ENCODE peak calls at places on chromosomes 5 and 9, in six cellular contexts. S is GM13977, Z is NB4, T is aorta, R is mesendoderm, E is tibial artery. O is an unnamed sample.

GRCh38 chr5:91687430-91687829 is 304.3 kb upstream of the ARRDC3 start:
- DNase-seq in S (no peak), Z (no peak), T (no peak), R (no peak), E (no peak), O (no peak)

GRCh38 chr5:148750614-148751013 is 75.8 kb upstream of the ADRB2 start:
- DNase-seq in S (no peak), Z (no peak), T (no peak), R (no peak), E (no peak), O (no peak)

GRCh38 chr5:173298213-173298933 is 29.8 kb downstream of the STC2 start:
- DNase-seq in S (no peak), Z (no peak), T (no peak), R (peak; percentile 60), E (no peak), O (no peak)

GRCh38 chr5:73311291-73312110 is 137.1 kb downstream of the FOXD1 start:
- DNase-seq in S (no peak), Z (peak; percentile 51), T (peak; percentile 66), R (peak; percentile 83), E (peak; percentile 45), O (no peak)

GRCh38 chr5:98314262-98314661 is 459.2 kb upstream of the RGMB start:
- DNase-seq in S (no peak), Z (no peak), T (no peak), R (no peak), E (no peak), O (peak; percentile 41)

GRCh38 chr9:96818535-96818934 is 35.8 kb downstream of the ZNF782 start:
- DNase-seq in S (no peak), Z (peak; percentile 3), T (no peak), R (peak; percentile 29), E (no peak), O (no peak)

GRCh38 chr9:25677301-25678146 is 720 bp downstream of the TUSC1 start:
- DNase-seq in S (peak; percentile 46), Z (no peak), T (peak; percentile 92), R (peak; percentile 86), E (peak; percentile 80), O (peak; percentile 26)

GRCh38 chr9:34957492-34958410 is at the start of gene PHF24:
- DNase-seq in S (no peak), Z (no peak), T (no peak), R (peak; percentile 14), E (no peak), O (no peak)

GRCh38 chr5:173823274-173823644 is 64.9 kb upstream of the CPEB4 start:
- DNase-seq in S (no peak), Z (no peak), T (no peak), R (no peak), E (no peak), O (no peak)

O was measured in pulmonary artery endothelial cell.